ENCODE peak calls at places on chromosome 18, in seven cellular contexts. H is neuronal stem cell, Z is heart left ventricle, V is breast epithelium, Y is mesendoderm, M is heart right ventricle, D is GM23248. I is an unnamed sample.

GRCh38 chr18:54269924-54270844 is 867 bp downstream of the POLI start:
- DNase-seq in D (peak; percentile 72), M (peak; percentile 38), Z (no peak), V (no peak), H (no peak), Y (peak; percentile 95), I (peak; percentile 71)

GRCh38 chr18:58955738-58956137 is 91.1 kb downstream of the ZNF532 start:
- DNase-seq in Y (no peak), M (no peak), D (peak; percentile 78), V (no peak), H (no peak), Z (no peak), I (no peak)

GRCh38 chr18:78069784-78070664 is 820.4 kb downstream of the GALR1 start:
- DNase-seq in D (no peak), Y (no peak), V (no peak), Z (no peak), M (no peak), H (no peak), I (peak; percentile 56)

GRCh38 chr18:76505611-76506010 is 10.6 kb upstream of the ZNF516 start:
- DNase-seq in Z (no peak), Y (no peak), H (no peak), V (no peak), D (peak; percentile 33), M (no peak), I (no peak)

GRCh38 chr18:10518595-10519273 is 7.1 kb upstream of the NAPG start:
- DNase-seq in Z (peak; percentile 56), V (no peak), M (peak; percentile 69), D (peak; percentile 56), Y (peak; percentile 48), H (no peak), I (no peak)

GRCh38 chr18:43648002-43648401 is 370.7 kb upstream of the SYT4 start:
- DNase-seq in V (no peak), H (no peak), M (no peak), D (peak; percentile 4), Z (no peak), Y (no peak), I (no peak)

GRCh38 chr18:36733150-36733549 is 95.7 kb downstream of the TPGS2 start:
- DNase-seq in Y (no peak), Z (no peak), D (no peak), H (no peak), V (no peak), M (no peak), I (no peak)

GRCh38 chr18:58762781-58763171 is 91.5 kb downstream of the MALT1 start:
- DNase-seq in H (no peak), M (no peak), Z (peak; percentile 14), V (no peak), D (no peak), Y (no peak), I (peak; percentile 23)

GRCh38 chr18:6979954-6980353 is 137.6 kb downstream of the LAMA1 start:
- DNase-seq in Y (peak; percentile 45), Z (no peak), D (no peak), V (no peak), H (no peak), M (no peak), I (no peak)

GRCh38 chr18:13260114-13260926 is 41.8 kb downstream of the LDLRAD4 start:
- DNase-seq in M (no peak), H (no peak), Z (no peak), Y (no peak), D (peak; percentile 20), V (no peak), I (no peak)
- H3K4me3 ChIP-seq in M (no peak overlapping the region), H (no peak overlapping the region), Z (no peak overlapping the region), Y (no peak overlapping the region), D (no peak overlapping the region), V (no peak overlapping the region), I (no peak overlapping the region)

DNA sequence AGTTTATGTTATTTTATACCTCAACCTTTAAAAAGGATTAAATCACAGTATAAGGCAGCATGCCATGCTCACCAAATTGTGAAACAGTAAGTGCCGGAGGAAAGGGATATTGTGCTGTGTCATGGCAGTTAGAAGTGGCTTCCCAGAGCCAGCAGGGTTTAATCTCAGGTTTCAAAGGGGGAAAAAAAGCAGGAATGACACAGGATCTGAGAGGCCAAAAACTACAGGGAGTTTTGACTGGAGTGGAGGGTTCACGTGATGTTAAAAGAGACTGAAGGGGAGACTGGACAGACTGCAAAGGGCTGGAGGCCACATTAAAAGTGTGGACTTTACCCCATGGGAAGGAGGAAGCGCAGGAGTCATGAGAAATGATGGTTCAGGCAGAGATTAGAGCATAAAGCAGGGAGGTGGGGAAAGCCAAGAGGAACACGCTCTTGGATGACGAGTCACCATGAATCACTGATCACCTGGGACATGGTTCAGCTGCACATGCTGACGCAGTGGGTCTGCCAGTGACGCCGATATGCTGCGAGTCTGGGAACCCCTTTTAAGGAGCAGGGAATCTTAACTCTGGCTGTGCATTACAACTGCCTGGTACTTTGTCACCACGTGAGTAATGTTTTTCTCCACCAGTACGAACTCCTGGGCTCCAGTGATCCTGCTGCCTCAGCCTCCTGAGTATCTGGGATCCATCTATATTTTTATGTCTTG is 6.1 kb downstream of the CHMP1B start:
- DNase-seq in V (no peak), M (peak; percentile 51), H (peak; percentile 43), Z (peak; percentile 56), D (peak; percentile 98), Y (peak; percentile 93), I (no peak)
- H3K4me1 ChIP-seq in V (no peaks in the 10 kb centered on the region), M (peaks cover 13% of the 10 kb centered on the region), H (peaks cover 9% of the 10 kb centered on the region), Z (peaks cover 5% of the 10 kb centered on the region), D (peaks cover 39% of the 10 kb centered on the region), Y (peaks cover 6% of the 10 kb centered on the region), I (peaks cover 3% of the 10 kb centered on the region)

GRCh38 chr18:25734336-25734735 is 356.1 kb downstream of the SS18 start:
- DNase-seq in D (no peak), M (no peak), H (no peak), V (no peak), Z (no peak), Y (peak; percentile 53), I (no peak)
- H3K27me3 ChIP-seq in D (no peaks in the 10 kb centered on the region), M (no peaks in the 10 kb centered on the region), H (no peaks in the 10 kb centered on the region), V (no peaks in the 10 kb centered on the region), Z (no peaks in the 10 kb centered on the region), Y (no peaks in the 10 kb centered on the region), I (no peaks in the 10 kb centered on the region)

GRCh38 chr18:69785466-69785865 is 162.2 kb downstream of the CD226 start:
- DNase-seq in H (no peak), M (no peak), Z (no peak), D (peak; percentile 3), V (no peak), Y (no peak), I (no peak)
- H3K4me3 ChIP-seq in H (no peak overlapping the region), M (no peak overlapping the region), Z (no peak overlapping the region), D (no peak overlapping the region), V (no peak overlapping the region), Y (no peak overlapping the region), I (no peak overlapping the region)

DNA sequence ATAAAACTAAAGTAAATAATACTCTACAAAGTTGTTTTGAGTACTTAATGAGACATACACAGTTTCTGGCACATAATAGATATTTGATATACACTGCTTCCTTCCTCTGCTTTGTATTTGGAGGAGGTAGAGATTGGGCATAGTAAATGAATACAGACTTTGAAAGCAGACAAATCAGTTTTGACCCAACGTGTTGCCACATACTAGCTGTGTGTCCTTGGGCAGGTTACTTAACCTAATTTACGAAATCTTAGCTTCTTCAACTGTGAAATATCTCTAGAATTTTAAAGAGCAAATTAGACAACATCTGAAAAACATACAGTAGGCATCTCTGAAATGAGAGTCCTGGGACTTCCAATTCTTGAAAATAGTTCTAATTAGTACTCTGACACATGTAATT is 425.4 kb downstream of the TGIF1 start:
- DNase-seq in Y (no peak), V (no peak), M (no peak), H (no peak), Z (no peak), D (no peak), I (no peak)
- H3K4me1 ChIP-seq in Y (no peaks in the 10 kb centered on the region), V (no peaks in the 10 kb centered on the region), M (no peaks in the 10 kb centered on the region), H (peaks cover 2% of the 10 kb centered on the region), Z (no peaks in the 10 kb centered on the region), D (peaks cover 13% of the 10 kb centered on the region), I (no peaks in the 10 kb centered on the region)

GRCh38 chr18:57444301-57444759 is 9.2 kb downstream of the ONECUT2 start:
- DNase-seq in V (no peak), D (no peak), Z (no peak), Y (no peak), H (no peak), M (no peak), I (no peak)

GRCh38 chr18:57447154-57447621 is 12.0 kb downstream of the ONECUT2 start:
- DNase-seq in V (no peak), H (peak; percentile 85), Y (peak; percentile 86), D (peak; percentile 45), Z (no peak), M (no peak), I (no peak)

GRCh38 chr18:57446322-57446721 is 11.1 kb downstream of the ONECUT2 start:
- DNase-seq in Y (peak; percentile 53), H (no peak), M (no peak), D (no peak), V (no peak), Z (no peak), I (no peak)

GRCh38 chr18:57443716-57444115 is 8.5 kb downstream of the ONECUT2 start:
- DNase-seq in H (no peak), M (no peak), Z (no peak), Y (no peak), V (no peak), D (no peak), I (no peak)

GRCh38 chr18:57445488-57446319 is 10.5 kb downstream of the ONECUT2 start:
- DNase-seq in D (no peak), Z (no peak), V (no peak), H (no peak), M (no peak), Y (no peak), I (no peak)
- H3K27me3 ChIP-seq in D (peaks cover 46% of the 10 kb centered on the region), Z (peaks cover 24% of the 10 kb centered on the region), V (peaks cover 65% of the 10 kb centered on the region), H (peaks cover 8% of the 10 kb centered on the region), M (peaks cover 23% of the 10 kb centered on the region), Y (peaks cover 35% of the 10 kb centered on the region), I (peaks cover 8% of the 10 kb centered on the region)

DNA sequence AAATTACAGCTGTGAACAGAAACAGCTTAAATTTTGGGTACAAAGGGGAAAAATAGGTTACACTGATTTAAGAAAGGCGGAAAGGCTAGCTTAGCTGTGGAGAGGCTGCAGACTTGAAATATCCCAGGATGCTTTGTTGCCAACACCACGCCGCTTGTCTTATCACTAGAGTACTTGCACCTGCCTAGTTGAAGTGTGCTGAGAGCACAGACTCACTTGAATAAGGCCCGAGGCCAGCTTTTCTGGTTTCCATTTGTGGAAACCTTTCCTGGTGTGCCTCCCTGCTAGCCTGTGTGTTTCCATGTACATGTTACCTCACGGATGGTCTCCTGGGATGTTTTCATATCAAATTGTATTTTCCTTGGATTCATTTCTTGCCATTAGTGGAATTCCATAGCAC is 3.2 kb downstream of the CABLES1 start:
- DNase-seq in V (peak; percentile 28), H (no peak), Z (peak; percentile 39), D (no peak), Y (no peak), M (peak; percentile 48), I (peak; percentile 80)
- H3K4me3 ChIP-seq in V (no peak overlapping the region), H (no peak overlapping the region), Z (peak overlapping the region; percentile 74), D (no peak overlapping the region), Y (no peak overlapping the region), M (no peak overlapping the region), I (no peak overlapping the region)

DNA sequence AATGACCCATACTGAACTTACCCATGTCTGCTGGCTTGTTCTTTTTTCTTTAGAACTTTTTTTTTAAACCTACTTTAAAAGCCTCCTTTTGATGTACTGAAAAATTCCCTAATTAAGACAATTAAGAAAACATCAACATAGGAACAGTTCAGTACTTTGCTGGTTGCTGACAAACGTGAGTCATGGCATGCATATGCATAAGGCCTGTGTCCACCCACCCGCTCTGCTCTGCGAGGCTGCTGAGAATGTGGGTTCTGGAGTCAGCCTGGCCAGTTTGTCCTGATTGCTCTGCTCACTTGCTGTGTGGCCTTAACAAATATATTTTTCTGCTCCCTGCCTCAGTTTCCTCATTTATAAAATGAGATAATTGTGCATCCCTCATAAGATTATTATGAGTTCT is 27.3 kb downstream of the LAMA3 start:
- DNase-seq in V (no peak), Z (no peak), D (peak; percentile 94), M (no peak), H (no peak), Y (peak; percentile 88), I (no peak)
- H3K4me1 ChIP-seq in V (no peaks in the 10 kb centered on the region), Z (no peaks in the 10 kb centered on the region), D (peaks cover 45% of the 10 kb centered on the region), M (peaks cover 4% of the 10 kb centered on the region), H (no peaks in the 10 kb centered on the region), Y (no peaks in the 10 kb centered on the region), I (peaks cover 4% of the 10 kb centered on the region)